ENCODE peak calls at places on chromosomes 6 and 20, in nine cellular contexts. U, Z, M, O, Y, X, H, Q and V are unnamed samples.

GRCh38 chr6:32905078-32905477 is 35.8 kb downstream of the HLA-DMB start:
- DNase-seq in M (no peak), U (no peak), O (no peak), Y (no peak), Z (no peak), Q (no peak), X (no peak), H (no peak), V (no peak)

GRCh38 chr6:85464260-85464644 is 14.4 kb downstream of the NT5E start:
- DNase-seq in Q (no peak), X (peak), U (no peak), Y (peak), H (no peak), M (peak), O (peak), Z (peak), V (peak)

GRCh38 chr6:43613721-43614395 is 15.2 kb downstream of the GTPBP2 start:
- DNase-seq in Q (no peak), U (no peak), Z (no peak), O (no peak), Y (no peak), H (no peak), M (no peak), X (no peak), V (no peak)

GRCh38 chr20:35368616-35369423 is 43.0 kb downstream of the UQCC1 start:
- DNase-seq in H (no peak), Y (no peak), O (no peak), Q (no peak), M (no peak), X (no peak), U (no peak), Z (no peak), V (no peak)

GRCh38 chr6:62441182-62441581 is 155.2 kb upstream of the KHDRBS2 start:
- DNase-seq in X (no peak), H (no peak), U (no peak), Z (no peak), Q (no peak), Y (no peak), M (no peak), O (no peak), V (no peak)

GRCh38 chr6:149962461-149963211 is 1.1 kb upstream of the ULBP1 start:
- DNase-seq in U (no peak), Y (no peak), Q (no peak), Z (no peak), H (no peak), O (no peak), M (no peak), X (no peak), V (no peak)

GRCh38 chr6:21079468-21080048 is 514.0 kb upstream of the SOX4 start:
- DNase-seq in X (no peak), U (no peak), Z (peak), M (peak), O (no peak), Y (peak), H (no peak), Q (no peak), V (no peak)

GRCh38 chr6:25889877-25890853 is 16.1 kb upstream of the SLC17A3 start:
- DNase-seq in M (peak), Z (peak), O (peak), Q (peak), X (peak), U (no peak), Y (peak), H (peak), V (peak)

GRCh38 chr6:168045706-168046620 is 33.0 kb downstream of the FRMD1 start:
- DNase-seq in H (no peak), Z (peak), U (peak), Q (no peak), X (no peak), Y (no peak), M (peak), O (no peak), V (no peak)

GRCh38 chr6:61842005-61842404 is 444.0 kb downstream of the KHDRBS2 start:
- DNase-seq in Q (no peak), X (no peak), H (no peak), Y (no peak), Z (no peak), U (no peak), M (no peak), O (no peak), V (no peak)

GRCh38 chr6:91273729-91274128 is 686.9 kb upstream of the MAP3K7 start:
- DNase-seq in Z (no peak), U (no peak), M (peak), H (peak), Y (no peak), Q (no peak), X (no peak), O (no peak), V (no peak)
- H3K4me3 ChIP-seq in Z (no peak), U (no peak), M (no peak), H (no peak), Y (no peak), Q (no peak), X (no peak), O (no peak), V (no peak)

GRCh38 chr20:1851396-1851795 is 43.8 kb upstream of the SIRPA start:
- DNase-seq in X (no peak), U (no peak), H (no peak), Z (no peak), M (no peak), O (no peak), Y (no peak), Q (no peak), V (no peak)
- H3K4me3 ChIP-seq in X (no peak), U (no peak), H (no peak), Z (no peak), M (no peak), O (no peak), Y (no peak), Q (no peak), V (no peak)

GRCh38 chr20:48634641-48635040 is 193.2 kb downstream of the PREX1 start:
- DNase-seq in X (no peak), M (no peak), Y (no peak), H (no peak), O (no peak), U (peak), Q (no peak), Z (no peak), V (no peak)
- H3K4me3 ChIP-seq in X (no peak), M (no peak), Y (no peak), H (no peak), O (no peak), U (no peak), Q (no peak), Z (no peak), V (no peak)

DNA sequence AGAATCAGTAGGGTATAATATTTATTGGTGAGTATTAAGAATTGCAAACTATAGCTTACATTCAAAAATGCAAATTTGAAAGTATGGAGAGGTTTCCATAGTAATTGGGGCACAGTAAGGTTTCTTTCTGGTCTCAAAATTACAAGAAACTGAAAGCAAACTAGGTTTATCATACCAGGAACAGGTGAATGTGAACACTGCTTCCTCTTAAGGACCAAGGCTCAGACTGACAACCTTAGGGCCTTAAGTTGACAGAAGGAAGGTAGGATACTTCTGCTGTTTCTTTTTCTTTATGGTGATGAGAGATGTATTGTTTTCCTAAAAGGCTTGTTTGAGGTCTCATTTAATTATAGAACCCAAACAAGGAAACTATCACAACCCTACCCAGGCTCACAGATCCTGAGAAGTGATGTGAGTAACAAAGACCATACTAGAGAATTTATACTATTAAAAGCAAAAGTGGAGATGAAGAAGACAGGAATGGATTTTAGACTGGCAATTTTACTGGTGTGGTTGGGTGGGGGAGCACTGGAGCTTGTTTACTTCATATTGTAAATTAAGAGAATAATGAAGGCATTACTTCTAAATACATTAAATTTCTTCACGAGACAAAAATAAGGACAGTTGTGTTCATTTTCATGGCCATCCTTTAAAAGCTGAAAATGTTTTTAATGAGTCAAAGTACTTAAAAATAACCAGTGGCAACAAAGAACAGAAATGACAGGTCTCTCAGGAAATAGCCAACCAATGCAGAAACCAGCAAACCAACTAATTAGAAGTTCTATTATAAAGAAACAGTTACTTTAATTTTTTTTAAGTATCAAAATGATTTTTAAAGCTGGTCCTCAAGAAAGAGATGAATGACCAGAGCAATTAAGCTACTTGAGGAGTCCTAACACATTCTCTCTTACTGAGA is 21.3 kb downstream of the STAU1 start:
- DNase-seq in Z (no peak), Y (no peak), Q (no peak), M (no peak), H (no peak), U (no peak), O (no peak), X (no peak), V (no peak)
- H3K4me3 ChIP-seq in Z (no peak), Y (no peak), Q (no peak), M (no peak), H (no peak), U (no peak), O (no peak), X (no peak), V (no peak)

GRCh38 chr20:41616228-41616627 is 1.9 kb downstream of the CHD6 start:
- DNase-seq in Y (peak), H (no peak), M (peak), O (no peak), X (no peak), Z (peak), Q (no peak), U (no peak), V (peak)
- H3K4me3 ChIP-seq in Y (no peak), H (no peak), M (no peak), O (no peak), X (no peak), Z (no peak), Q (no peak), U (no peak), V (no peak)

GRCh38 chr20:50299325-50299629 is 108.6 kb downstream of the CEBPB start:
- DNase-seq in H (no peak), Y (no peak), Q (no peak), X (no peak), U (no peak), Z (no peak), M (no peak), O (no peak), V (no peak)
- H3K4me3 ChIP-seq in H (no peak), Y (no peak), Q (no peak), X (no peak), U (no peak), Z (no peak), M (no peak), O (no peak), V (no peak)

DNA sequence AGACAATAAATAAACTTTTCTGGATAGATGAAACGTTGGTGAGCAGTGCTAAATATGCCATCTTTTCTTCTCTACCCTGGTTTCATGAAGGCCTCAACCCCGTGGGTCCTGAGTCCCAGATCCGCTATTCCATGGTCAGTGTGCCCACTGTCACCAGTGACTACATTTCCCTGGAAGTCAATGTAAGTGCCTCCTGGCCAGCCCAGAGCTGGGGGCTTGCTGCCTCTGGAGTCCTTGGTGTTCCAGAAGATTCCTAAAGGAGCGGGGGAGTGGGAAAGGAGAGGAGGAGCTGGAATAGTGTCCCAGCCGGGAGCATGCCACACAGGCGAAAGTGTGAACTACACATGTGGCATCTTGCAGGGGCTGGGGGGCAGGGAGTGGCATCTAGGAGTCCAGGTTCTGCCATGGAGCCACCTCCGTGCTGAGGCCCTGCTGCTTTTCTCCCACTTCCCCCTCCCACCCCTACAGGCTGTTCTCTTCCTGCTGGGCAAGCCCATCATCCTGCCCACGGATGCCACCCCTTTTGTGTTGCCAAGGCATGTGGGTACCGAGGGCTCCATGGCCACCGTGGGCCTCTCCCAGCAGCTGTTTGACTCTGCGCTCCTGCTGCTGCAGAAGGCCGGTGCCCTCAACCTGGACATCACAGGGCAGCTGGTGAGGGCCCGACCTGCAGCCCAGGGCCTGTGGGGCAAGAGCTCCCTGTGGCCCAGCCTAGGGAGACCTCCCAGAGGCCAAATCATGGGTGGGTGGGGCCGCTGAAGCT is 10.8 kb downstream of the BPIFB2 start:
- DNase-seq in O (no peak), M (no peak), U (no peak), H (no peak), Z (no peak), X (no peak), Q (no peak), Y (no peak), V (no peak)
- H3K4me3 ChIP-seq in O (no peak), M (no peak), U (no peak), H (no peak), Z (no peak), X (no peak), Q (no peak), Y (no peak), V (no peak)

DNA sequence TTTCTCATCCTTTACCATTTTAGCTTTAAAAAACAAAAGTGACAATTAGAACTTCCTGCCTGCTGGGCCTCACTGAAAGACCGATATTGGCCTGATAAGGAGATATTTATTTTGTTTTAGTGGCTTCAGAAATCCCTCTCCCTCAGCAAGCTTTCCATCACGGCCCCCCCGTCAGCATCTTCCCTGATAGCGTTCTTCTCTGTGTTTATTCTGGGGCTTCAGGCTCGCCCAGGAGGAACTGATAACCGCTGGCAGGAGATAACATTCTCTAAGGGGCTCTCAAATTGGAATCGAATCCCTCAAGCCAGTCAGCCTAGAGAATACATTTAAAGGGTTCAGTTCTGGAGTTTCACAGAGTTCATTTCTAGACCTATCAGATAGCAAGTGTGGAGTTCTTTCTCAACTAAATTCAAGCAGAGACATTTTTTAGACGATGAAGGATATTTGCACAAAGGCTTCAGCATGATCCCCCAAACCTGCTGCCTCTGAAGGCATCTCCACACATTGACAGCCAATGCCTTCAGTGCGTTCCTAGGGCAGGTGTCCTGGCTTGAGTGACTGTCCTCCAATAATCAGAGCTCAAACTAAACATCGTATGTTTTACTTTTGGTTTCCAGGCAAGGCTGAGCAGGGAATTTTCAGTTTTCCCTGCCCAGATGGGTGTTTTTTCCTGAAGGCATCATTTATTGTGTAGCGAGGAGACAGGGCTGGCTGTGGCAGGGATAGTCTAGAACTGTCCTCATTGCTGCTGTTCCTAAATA is 17.0 kb downstream of the PRDM1 start:
- DNase-seq in Y (no peak), Q (no peak), M (no peak), O (no peak), H (no peak), Z (no peak), X (peak), U (no peak), V (no peak)
- H3K4me3 ChIP-seq in Y (no peak), Q (peak), M (no peak), O (no peak), H (no peak), Z (peak), X (peak), U (peak), V (peak)